ENCODE peak calls at places on chromosome 1, in six cellular contexts. K, O, T, C, F and J are unnamed samples.
A peak's percentile ranks its signal among the peaks of the same experiment; 100 is the strongest.

GRCh38 chr1:15282038-15282437 is 35.0 kb downstream of the FHAD1 start:
- DNase-seq in K (no peak), O (no peak), T (no peak), C (no peak), F (no peak), J (no peak)

GRCh38 chr1:33220701-33221384 is 35.4 kb upstream of the ZNF362 start:
- DNase-seq in K (no peak), O (no peak), T (no peak), C (peak; percentile 69), F (no peak), J (no peak)

GRCh38 chr1:40182956-40183710 is 21.9 kb downstream of the RLF start:
- DNase-seq in K (peak; percentile 15), O (no peak), T (no peak), C (no peak), F (no peak), J (no peak)

GRCh38 chr1:8166436-8166835 is 140.3 kb upstream of the ERRFI1 start:
- DNase-seq in K (no peak), O (no peak), T (no peak), C (no peak), F (no peak), J (no peak)

GRCh38 chr1:157782946-157783345 is 6.0 kb upstream of the FCRL2 start:
- DNase-seq in K (no peak), O (no peak), T (no peak), C (no peak), F (no peak), J (no peak)

GRCh38 chr1:30450818-30451233 is 272.6 kb downstream of the MATN1 start:
- DNase-seq in K (no peak), O (no peak), T (peak; percentile 62), C (no peak), F (no peak), J (no peak)

GRCh38 chr1:97139512-97139911 is 417.9 kb downstream of the PTBP2 start:
- DNase-seq in K (no peak), O (no peak), T (no peak), C (peak; percentile 62), F (no peak), J (no peak)

GRCh38 chr1:2585318-2586092 is 1.1 kb upstream of the PRXL2B start:
- DNase-seq in K (peak; percentile 54), O (peak; percentile 69), T (no peak), C (no peak), F (peak; percentile 85), J (peak; percentile 55)

GRCh38 chr1:30403061-30403645 is 320.2 kb downstream of the MATN1 start:
- DNase-seq in K (no peak), O (no peak), T (no peak), C (no peak), F (no peak), J (no peak)

GRCh38 chr1:3922201-3922725 is 22.2 kb upstream of the C1orf174 start:
- DNase-seq in K (no peak), O (no peak), T (no peak), C (no peak), F (no peak), J (no peak)

GRCh38 chr1:67489643-67490042 is 59.4 kb upstream of the SERBP1 start:
- DNase-seq in K (no peak), O (no peak), T (no peak), C (peak; percentile 13), F (no peak), J (no peak)

GRCh38 chr1:157099633-157100009 is at the start of gene ETV3L:
- DNase-seq in K (peak; percentile 12), O (no peak), T (no peak), C (no peak), F (no peak), J (no peak)

GRCh38 chr1:236920270-236920894 is 83.9 kb downstream of the MT1HL1 start:
- DNase-seq in K (no peak), O (no peak), T (no peak), C (peak; percentile 15), F (no peak), J (no peak)

GRCh38 chr1:93635614-93636543 is 45.8 kb downstream of the BCAR3 start:
- DNase-seq in K (peak; percentile 76), O (no peak), T (no peak), C (no peak), F (no peak), J (no peak)

GRCh38 chr1:164265232-164265631 is 293.8 kb upstream of the PBX1 start:
- DNase-seq in K (no peak), O (no peak), T (no peak), C (no peak), F (no peak), J (no peak)

GRCh38 chr1:212688338-212689047 is 11.1 kb downstream of the BATF3 start:
- DNase-seq in K (no peak), O (no peak), T (no peak), C (no peak), F (no peak), J (no peak)

GRCh38 chr1:25837253-25837875 is 17.6 kb downstream of the MTFR1L start:
- DNase-seq in K (no peak), O (no peak), T (no peak), C (no peak), F (no peak), J (no peak)

GRCh38 chr1:7302126-7302525 is 469.0 kb upstream of the VAMP3 start:
- DNase-seq in K (no peak), O (no peak), T (no peak), C (no peak), F (no peak), J (no peak)

GRCh38 chr1:58505286-58505685 is 41.2 kb downstream of the OMA1 start:
- DNase-seq in K (no peak), O (no peak), T (no peak), C (no peak), F (no peak), J (no peak)

GRCh38 chr1:183454377-183454776 is 17.9 kb upstream of the SMG7 start:
- DNase-seq in K (no peak), O (no peak), T (no peak), C (no peak), F (no peak), J (no peak)